ENCODE peak calls at places on chromosomes 12 and 14, in nine cellular contexts. D, T, U, L, B, N, E, A and S are unnamed samples.

GRCh38 chr14:87952307-87953094 is 40.5 kb downstream of the GALC start:
- DNase-seq in N (no peak), T (no peak), L (no peak), D (no peak), U (peak), E (no peak), A (no peak), B (no peak), S (no peak)

GRCh38 chr14:22974530-22975313 is 7.6 kb downstream of the AJUBA start:
- DNase-seq in D (no peak), U (no peak), L (no peak), N (peak), A (peak), T (peak), E (no peak), B (no peak), S (no peak)

GRCh38 chr12:112149596-112149995 is 24.2 kb downstream of the TRAFD1 start:
- DNase-seq in A (no peak), T (no peak), B (no peak), L (no peak), N (no peak), D (no peak), E (no peak), U (no peak), S (peak)

GRCh38 chr14:80055912-80056801 is 155.1 kb downstream of the DIO2 start:
- DNase-seq in N (peak), A (peak), E (peak), T (peak), B (peak), D (no peak), L (no peak), U (no peak), S (peak)

GRCh38 chr14:74077401-74077800 is 6.9 kb downstream of the ALDH6A1 start:
- DNase-seq in U (no peak), B (no peak), L (no peak), N (no peak), E (no peak), D (no peak), T (no peak), A (no peak), S (no peak)

GRCh38 chr14:23025181-23025788 is 9.4 kb downstream of the PSMB5 start:
- DNase-seq in U (no peak), A (no peak), N (no peak), L (no peak), T (no peak), D (no peak), B (no peak), E (no peak), S (no peak)

GRCh38 chr14:24441904-24442239 is 704 bp downstream of the SDR39U1 start:
- DNase-seq in B (no peak), L (no peak), U (no peak), D (no peak), N (peak), A (no peak), T (peak), E (no peak), S (peak)

GRCh38 chr12:110012137-110012536 is 12.9 kb downstream of the ANKRD13A start:
- DNase-seq in U (no peak), N (no peak), B (no peak), T (peak), E (no peak), A (no peak), L (no peak), D (no peak), S (no peak)

GRCh38 chr14:52833891-52834290 is 42.5 kb upstream of the GNPNAT1 start:
- DNase-seq in E (no peak), U (no peak), L (no peak), A (no peak), B (no peak), D (no peak), T (peak), N (no peak), S (no peak)

GRCh38 chr12:14828896-14829295 is 14.4 kb downstream of the ART4 start:
- DNase-seq in B (no peak), U (no peak), D (no peak), L (no peak), A (no peak), T (peak), N (peak), E (no peak), S (no peak)

GRCh38 chr12:47039079-47039478 is 40.3 kb upstream of the PCED1B start:
- DNase-seq in B (no peak), T (no peak), L (no peak), D (no peak), A (no peak), N (no peak), E (no peak), U (no peak), S (no peak)

GRCh38 chr12:95624544-95624943 is 73.3 kb upstream of the USP44 start:
- DNase-seq in B (no peak), E (no peak), D (no peak), L (no peak), A (no peak), U (no peak), N (peak), T (peak), S (no peak)